ENCODE peak calls at places on chromosome 22, in five cellular contexts. M is left ventricle myocardium inferior, R is GM20000, I is osteocyte, C is prostate gland. L is an unnamed sample.

GRCh38 chr22:41355895-41356294 is 25.8 kb upstream of the TEF start:
- DNase-seq in M (no peak), R (no peak), I (no peak), C (no peak), L (no peak)

GRCh38 chr22:28435271-28435825 is 244.3 kb downstream of the TTC28 start:
- DNase-seq in M (peak), R (no peak), I (no peak), C (peak), L (no peak)

GRCh38 chr22:31083377-31083768 is 2.3 kb downstream of the SMTN start:
- DNase-seq in M (no peak), R (no peak), I (no peak), C (no peak), L (no peak)

GRCh38 chr22:37904572-37905533 is 1.2 kb upstream of the MICALL1 start:
- DNase-seq in M (peak), R (no peak), I (no peak), C (no peak), L (peak)

GRCh38 chr22:50059185-50059880 is 1.2 kb upstream of the TTLL8 start:
- DNase-seq in M (no peak), R (peak), I (no peak), C (no peak), L (no peak)

GRCh38 chr22:18031670-18032454 is 7.5 kb upstream of the MICAL3 start:
- DNase-seq in M (peak), R (no peak), I (peak), C (no peak), L (no peak)

GRCh38 chr22:39663751-39664150 is 93.2 kb downstream of the CACNA1I start:
- DNase-seq in M (no peak), R (no peak), I (no peak), C (no peak), L (no peak)

GRCh38 chr22:25134028-25134427 is 65.6 kb upstream of the CRYBB3 start:
- DNase-seq in M (no peak), R (no peak), I (no peak), C (peak), L (no peak)

GRCh38 chr22:23281053-23281405 is 100.7 kb downstream of the BCR start:
- DNase-seq in M (no peak), R (no peak), I (no peak), C (no peak), L (no peak)

GRCh38 chr22:23282516-23282915 is 102.2 kb downstream of the BCR start:
- DNase-seq in M (no peak), R (no peak), I (no peak), C (no peak), L (no peak)

GRCh38 chr22:23281406-23282088 is 101.2 kb downstream of the BCR start:
- DNase-seq in M (peak), R (peak), I (peak), C (peak), L (peak)

GRCh38 chr22:23282986-23283385 is 102.7 kb downstream of the BCR start:
- DNase-seq in M (no peak), R (no peak), I (no peak), C (no peak), L (no peak)

GRCh38 chr22:23282089-23282501 is 101.8 kb downstream of the BCR start:
- DNase-seq in M (peak), R (no peak), I (peak), C (peak), L (no peak)
- TF ChIP-seq CTCF in M (peak), R (no peak), I (no peak), C (no peak), L (no peak)

GRCh38 chr22:26438006-26438405 is 8.9 kb downstream of the ASPHD2 start:
- DNase-seq in M (no peak), R (no peak), I (no peak), C (no peak), L (no peak)
- TF ChIP-seq CTCF in M (no peak), R (no peak), I (no peak), C (no peak), L (no peak)

DNA sequence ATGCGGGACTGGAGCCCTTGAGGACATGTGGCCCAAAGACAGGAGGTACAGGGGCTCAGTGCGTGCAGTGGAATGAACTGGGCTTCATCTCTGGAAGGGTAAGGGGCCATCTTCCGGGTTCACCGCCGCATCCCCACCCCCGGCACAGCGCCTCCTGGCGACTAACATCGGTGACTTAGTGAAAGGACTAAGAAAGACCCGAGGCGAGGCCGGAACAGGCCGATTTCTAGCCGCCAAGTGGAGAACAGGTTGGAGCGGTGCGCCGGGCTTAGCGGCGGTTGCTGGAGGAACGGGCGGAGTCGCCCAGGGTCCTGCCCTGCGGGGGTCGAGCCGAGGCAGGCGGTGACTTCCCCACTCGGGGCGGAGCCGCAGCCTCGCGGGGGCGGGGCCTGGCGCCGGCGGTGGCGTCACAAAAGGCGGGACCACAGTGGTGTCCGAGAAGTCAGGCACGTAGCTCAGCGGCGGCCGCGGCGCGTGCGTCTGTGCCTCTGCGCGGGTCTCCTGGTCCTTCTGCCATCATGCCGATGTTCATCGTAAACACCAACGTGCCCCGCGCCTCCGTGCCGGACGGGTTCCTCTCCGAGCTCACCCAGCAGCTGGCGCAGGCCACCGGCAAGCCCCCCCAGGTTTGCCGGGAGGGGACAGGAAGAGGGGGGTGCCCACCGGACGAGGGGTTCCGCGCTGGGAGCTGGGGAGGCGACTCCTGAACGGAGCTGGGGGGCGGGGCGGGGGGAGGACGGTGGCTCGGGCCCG is at the start of gene MIF:
- DNase-seq in M (peak), R (peak), I (peak), C (peak), L (peak)
- TF ChIP-seq CTCF in M (peak), R (peak), I (peak), C (peak), L (no peak)

GRCh38 chr22:26174280-26174679 is 5.0 kb downstream of the SEZ6L start:
- DNase-seq in M (no peak), R (no peak), I (no peak), C (no peak), L (no peak)
- TF ChIP-seq CTCF in M (no peak), R (no peak), I (no peak), C (no peak), L (no peak)

GRCh38 chr22:43409800-43410199 is 2.0 kb upstream of the MPPED1 start:
- DNase-seq in M (no peak), R (no peak), I (no peak), C (no peak), L (no peak)
- TF ChIP-seq CTCF in M (no peak), R (no peak), I (no peak), C (no peak), L (no peak)

DNA sequence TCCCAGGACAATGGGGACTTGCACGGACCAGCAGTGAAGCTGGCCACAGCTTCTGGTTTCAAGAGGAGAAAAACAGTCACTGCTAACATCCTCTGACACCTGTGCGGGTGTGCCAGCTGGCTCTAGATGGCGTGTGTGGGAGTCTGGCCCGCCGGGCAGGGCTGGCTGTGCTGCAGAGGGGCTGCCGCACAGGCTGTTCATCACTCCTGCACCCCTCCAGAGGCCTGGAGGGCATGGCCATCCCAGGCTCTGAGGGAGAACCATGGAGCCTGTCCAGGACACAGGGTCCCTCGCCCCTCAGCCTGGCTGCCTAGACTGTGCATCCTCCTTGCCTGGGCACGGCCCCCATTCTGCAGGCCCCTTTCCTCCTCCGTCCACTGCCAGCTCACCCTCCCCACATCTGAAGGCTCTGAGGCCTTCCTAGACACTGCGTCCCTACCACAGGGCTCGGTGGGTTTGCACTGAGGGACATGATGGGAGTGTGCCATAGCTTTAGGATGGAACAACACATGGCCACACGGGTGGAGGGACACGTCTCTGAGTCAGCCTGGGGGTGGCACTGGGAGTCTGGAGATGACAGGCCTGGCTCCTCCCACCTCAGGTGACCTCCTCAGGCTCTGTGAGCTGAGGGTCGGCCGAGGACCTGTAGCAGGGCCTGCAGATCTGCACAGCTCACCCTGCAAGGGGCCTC is 42.1 kb upstream of the GNB1L start:
- DNase-seq in M (no peak), R (no peak), I (no peak), C (no peak), L (no peak)
- TF ChIP-seq CTCF in M (no peak), R (no peak), I (no peak), C (no peak), L (no peak)

GRCh38 chr22:35445933-35446332 is 46.0 kb downstream of the MCM5 start:
- DNase-seq in M (no peak), R (no peak), I (no peak), C (no peak), L (no peak)

GRCh38 chr22:35448552-35448922 is 48.6 kb downstream of the MCM5 start:
- DNase-seq in M (no peak), R (no peak), I (no peak), C (no peak), L (no peak)

GRCh38 chr22:35443790-35444684 is 44.1 kb downstream of the MCM5 start:
- DNase-seq in M (no peak), R (no peak), I (no peak), C (no peak), L (no peak)

GRCh38 chr22:35444685-35445399 is 44.9 kb downstream of the MCM5 start:
- DNase-seq in M (no peak), R (no peak), I (no peak), C (no peak), L (no peak)

GRCh38 chr22:35446365-35446764 is 46.4 kb downstream of the MCM5 start:
- DNase-seq in M (no peak), R (no peak), I (no peak), C (no peak), L (peak)
- TF ChIP-seq CTCF in M (no peak), R (no peak), I (no peak), C (no peak), L (no peak)